ENCODE peak calls at places on chromosomes 3 and 15, in ten cellular contexts. One of them, this sample, is unnamed.

GRCh38 chr3:60742606-60743145 is 508.6 kb downstream of the FHIT start:
- DNase-seq in neural progenitor cell: peak; percentile 75
- DNase-seq in HAP-1: peak; percentile 84
- DNase-seq in heart right ventricle: no peak
- DNase-seq in adrenal gland: no peak
- DNase-seq in foreskin keratinocyte: no peak
- DNase-seq in heart left ventricle: no peak
- DNase-seq in Caco-2: peak; percentile 45
- DNase-seq in endothelial cell of umbilical vein: no peak
- DNase-seq in spleen: no peak
- DNase-seq in this sample: peak; percentile 56

GRCh38 chr3:123126051-123126450 is 59.2 kb downstream of the PDIA5 start:
- DNase-seq in neural progenitor cell: peak; percentile 18
- DNase-seq in spleen: peak; percentile 48
- DNase-seq in foreskin keratinocyte: no peak
- DNase-seq in adrenal gland: no peak
- DNase-seq in heart right ventricle: no peak
- DNase-seq in heart left ventricle: peak; percentile 56
- DNase-seq in HAP-1: no peak
- DNase-seq in endothelial cell of umbilical vein: no peak
- DNase-seq in Caco-2: no peak
- DNase-seq in this sample: no peak

GRCh38 chr3:188900421-188900941 is 271.3 kb upstream of the TPRG1 start:
- DNase-seq in foreskin keratinocyte: peak; percentile 94
- DNase-seq in Caco-2: no peak
- DNase-seq in HAP-1: no peak
- DNase-seq in adrenal gland: no peak
- DNase-seq in endothelial cell of umbilical vein: peak; percentile 94
- DNase-seq in heart left ventricle: no peak
- DNase-seq in spleen: no peak
- DNase-seq in heart right ventricle: no peak
- DNase-seq in neural progenitor cell: no peak
- DNase-seq in this sample: peak; percentile 73

GRCh38 chr3:150078983-150079739 is 108.5 kb upstream of the PFN2 start:
- DNase-seq in neural progenitor cell: no peak
- DNase-seq in heart left ventricle: no peak
- DNase-seq in endothelial cell of umbilical vein: no peak
- DNase-seq in heart right ventricle: no peak
- DNase-seq in spleen: no peak
- DNase-seq in HAP-1: no peak
- DNase-seq in adrenal gland: no peak
- DNase-seq in Caco-2: no peak
- DNase-seq in foreskin keratinocyte: peak; percentile 72
- DNase-seq in this sample: no peak

GRCh38 chr3:165466856-165467255 is 270.7 kb upstream of the SLITRK3 start:
- DNase-seq in endothelial cell of umbilical vein: no peak
- DNase-seq in neural progenitor cell: no peak
- DNase-seq in heart left ventricle: no peak
- DNase-seq in Caco-2: no peak
- DNase-seq in adrenal gland: no peak
- DNase-seq in foreskin keratinocyte: no peak
- DNase-seq in spleen: no peak
- DNase-seq in heart right ventricle: no peak
- DNase-seq in HAP-1: no peak
- DNase-seq in this sample: no peak

GRCh38 chr15:48336940-48337339 is 5.7 kb downstream of the DUT start:
- DNase-seq in spleen: no peak
- DNase-seq in heart left ventricle: no peak
- DNase-seq in adrenal gland: no peak
- DNase-seq in HAP-1: peak; percentile 11
- DNase-seq in Caco-2: no peak
- DNase-seq in foreskin keratinocyte: no peak
- DNase-seq in heart right ventricle: no peak
- DNase-seq in neural progenitor cell: peak; percentile 68
- DNase-seq in endothelial cell of umbilical vein: peak; percentile 10
- DNase-seq in this sample: no peak

GRCh38 chr15:41125950-41126642 is 10.0 kb upstream of the INO80 start:
- DNase-seq in heart right ventricle: no peak
- DNase-seq in neural progenitor cell: no peak
- DNase-seq in heart left ventricle: no peak
- DNase-seq in spleen: no peak
- DNase-seq in endothelial cell of umbilical vein: no peak
- DNase-seq in HAP-1: no peak
- DNase-seq in foreskin keratinocyte: peak; percentile 60
- DNase-seq in adrenal gland: no peak
- DNase-seq in Caco-2: no peak
- DNase-seq in this sample: peak; percentile 53

GRCh38 chr3:148319161-148319915 is 378.4 kb upstream of the AGTR1 start:
- DNase-seq in heart left ventricle: no peak
- DNase-seq in foreskin keratinocyte: peak; percentile 18
- DNase-seq in endothelial cell of umbilical vein: no peak
- DNase-seq in neural progenitor cell: no peak
- DNase-seq in HAP-1: no peak
- DNase-seq in spleen: no peak
- DNase-seq in Caco-2: no peak
- DNase-seq in adrenal gland: no peak
- DNase-seq in heart right ventricle: no peak
- DNase-seq in this sample: no peak

GRCh38 chr15:58549780-58550064 is 117.9 kb downstream of the LIPC start:
- DNase-seq in Caco-2: no peak
- DNase-seq in HAP-1: no peak
- DNase-seq in neural progenitor cell: no peak
- DNase-seq in endothelial cell of umbilical vein: no peak
- DNase-seq in adrenal gland: no peak
- DNase-seq in foreskin keratinocyte: no peak
- DNase-seq in heart left ventricle: no peak
- DNase-seq in heart right ventricle: no peak
- DNase-seq in spleen: no peak
- DNase-seq in this sample: no peak

GRCh38 chr3:58386966-58387365 is 46.7 kb downstream of the PDHB start:
- DNase-seq in spleen: no peak
- DNase-seq in foreskin keratinocyte: no peak
- DNase-seq in heart right ventricle: peak; percentile 46
- DNase-seq in neural progenitor cell: no peak
- DNase-seq in heart left ventricle: peak; percentile 65
- DNase-seq in endothelial cell of umbilical vein: peak; percentile 95
- DNase-seq in adrenal gland: peak; percentile 20
- DNase-seq in HAP-1: no peak
- DNase-seq in Caco-2: no peak
- DNase-seq in this sample: no peak

GRCh38 chr3:163543558-163544189 is 1534.6 kb downstream of the SI start:
- DNase-seq in Caco-2: no peak
- DNase-seq in endothelial cell of umbilical vein: no peak
- DNase-seq in spleen: no peak
- DNase-seq in adrenal gland: no peak
- DNase-seq in neural progenitor cell: no peak
- DNase-seq in foreskin keratinocyte: no peak
- DNase-seq in HAP-1: no peak
- DNase-seq in heart right ventricle: no peak
- DNase-seq in heart left ventricle: no peak
- DNase-seq in this sample: no peak

GRCh38 chr3:29454326-29454725 is 173.5 kb downstream of the RBMS3 start:
- DNase-seq in endothelial cell of umbilical vein: no peak
- DNase-seq in spleen: no peak
- DNase-seq in heart right ventricle: no peak
- DNase-seq in adrenal gland: no peak
- DNase-seq in foreskin keratinocyte: peak; percentile 80
- DNase-seq in HAP-1: no peak
- DNase-seq in Caco-2: no peak
- DNase-seq in neural progenitor cell: no peak
- DNase-seq in heart left ventricle: no peak
- DNase-seq in this sample: no peak

GRCh38 chr3:112089956-112090898 is 4.0 kb downstream of the C3orf52 start:
- DNase-seq in heart right ventricle: no peak
- DNase-seq in foreskin keratinocyte: no peak
- DNase-seq in heart left ventricle: no peak
- DNase-seq in neural progenitor cell: no peak
- DNase-seq in spleen: no peak
- DNase-seq in Caco-2: no peak
- DNase-seq in HAP-1: no peak
- DNase-seq in endothelial cell of umbilical vein: peak; percentile 32
- DNase-seq in adrenal gland: no peak
- DNase-seq in this sample: no peak

GRCh38 chr3:10956991-10957390 is 35.6 kb upstream of the SLC6A1 start:
- DNase-seq in neural progenitor cell: peak; percentile 15
- DNase-seq in adrenal gland: no peak
- DNase-seq in endothelial cell of umbilical vein: no peak
- DNase-seq in spleen: no peak
- DNase-seq in heart right ventricle: peak; percentile 39
- DNase-seq in heart left ventricle: no peak
- DNase-seq in foreskin keratinocyte: no peak
- DNase-seq in HAP-1: no peak
- DNase-seq in Caco-2: no peak
- DNase-seq in this sample: no peak

GRCh38 chr3:138940446-138940845 is 6.5 kb downstream of the FOXL2 start:
- DNase-seq in foreskin keratinocyte: no peak
- DNase-seq in endothelial cell of umbilical vein: no peak
- DNase-seq in heart left ventricle: no peak
- DNase-seq in neural progenitor cell: no peak
- DNase-seq in HAP-1: no peak
- DNase-seq in Caco-2: no peak
- DNase-seq in heart right ventricle: no peak
- DNase-seq in adrenal gland: no peak
- DNase-seq in spleen: no peak
- DNase-seq in this sample: no peak

GRCh38 chr3:138942861-138943623 is 3.9 kb downstream of the FOXL2 start:
- DNase-seq in spleen: no peak
- DNase-seq in neural progenitor cell: peak; percentile 67
- DNase-seq in adrenal gland: no peak
- DNase-seq in endothelial cell of umbilical vein: no peak
- DNase-seq in heart right ventricle: no peak
- DNase-seq in foreskin keratinocyte: no peak
- DNase-seq in Caco-2: no peak
- DNase-seq in heart left ventricle: no peak
- DNase-seq in HAP-1: no peak
- DNase-seq in this sample: no peak

GRCh38 chr3:138943724-138944131 is 3.2 kb downstream of the FOXL2 start:
- DNase-seq in neural progenitor cell: peak; percentile 59
- DNase-seq in heart left ventricle: no peak
- DNase-seq in heart right ventricle: no peak
- DNase-seq in foreskin keratinocyte: no peak
- DNase-seq in endothelial cell of umbilical vein: peak; percentile 37
- DNase-seq in HAP-1: no peak
- DNase-seq in adrenal gland: no peak
- DNase-seq in spleen: no peak
- DNase-seq in Caco-2: no peak
- DNase-seq in this sample: no peak

GRCh38 chr3:138941259-138941885 is 5.6 kb downstream of the FOXL2 start:
- DNase-seq in heart right ventricle: no peak
- DNase-seq in endothelial cell of umbilical vein: no peak
- DNase-seq in HAP-1: peak; percentile 69
- DNase-seq in foreskin keratinocyte: no peak
- DNase-seq in adrenal gland: no peak
- DNase-seq in Caco-2: peak; percentile 63
- DNase-seq in neural progenitor cell: peak; percentile 79
- DNase-seq in heart left ventricle: no peak
- DNase-seq in spleen: no peak
- DNase-seq in this sample: peak; percentile 40

GRCh38 chr3:138942271-138942670 is 4.7 kb downstream of the FOXL2 start:
- DNase-seq in Caco-2: no peak
- DNase-seq in heart left ventricle: no peak
- DNase-seq in neural progenitor cell: no peak
- DNase-seq in adrenal gland: no peak
- DNase-seq in foreskin keratinocyte: no peak
- DNase-seq in HAP-1: no peak
- DNase-seq in spleen: no peak
- DNase-seq in heart right ventricle: no peak
- DNase-seq in endothelial cell of umbilical vein: no peak
- DNase-seq in this sample: no peak
- H3K4me1 ChIP-seq in Caco-2: peaks cover 5% of the 10 kb centered on the region
- H3K4me1 ChIP-seq in heart left ventricle: peaks cover 20% of the 10 kb centered on the region
- H3K4me1 ChIP-seq in neural progenitor cell: peaks cover 54% of the 10 kb centered on the region
- H3K4me1 ChIP-seq in adrenal gland: peaks cover 45% of the 10 kb centered on the region
- H3K4me1 ChIP-seq in foreskin keratinocyte: no peaks in the 10 kb centered on the region
- H3K4me1 ChIP-seq in HAP-1: no peaks in the 10 kb centered on the region
- H3K4me1 ChIP-seq in spleen: peaks cover 59% of the 10 kb centered on the region
- H3K4me1 ChIP-seq in heart right ventricle: peaks cover 58% of the 10 kb centered on the region
- H3K4me1 ChIP-seq in endothelial cell of umbilical vein: peaks cover 10% of the 10 kb centered on the region
- H3K4me1 ChIP-seq in this sample: no peaks in the 10 kb centered on the region

DNA sequence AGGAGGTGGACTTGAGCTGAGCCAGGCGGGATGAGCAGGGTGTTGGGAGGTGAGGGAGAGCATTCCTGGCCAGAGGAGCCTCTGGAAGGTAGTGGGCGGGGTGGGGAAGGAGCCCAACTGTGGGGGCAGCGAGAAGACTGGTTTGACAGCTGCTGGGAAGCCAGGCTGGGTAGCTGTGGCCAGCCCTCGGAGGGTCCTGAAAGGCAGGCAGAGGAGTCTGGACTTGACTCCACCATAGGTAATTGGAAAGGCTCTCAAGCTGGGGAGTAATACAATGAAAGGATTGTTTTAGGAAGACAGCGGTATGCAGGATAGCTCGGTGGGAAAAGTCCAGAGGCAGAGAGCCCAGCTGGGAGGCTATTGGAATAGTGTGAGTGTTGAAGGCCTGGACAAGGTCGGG is 17.2 kb downstream of the EPHB3 start:
- DNase-seq in heart left ventricle: no peak
- DNase-seq in adrenal gland: no peak
- DNase-seq in endothelial cell of umbilical vein: no peak
- DNase-seq in spleen: no peak
- DNase-seq in HAP-1: no peak
- DNase-seq in Caco-2: no peak
- DNase-seq in foreskin keratinocyte: no peak
- DNase-seq in heart right ventricle: no peak
- DNase-seq in neural progenitor cell: no peak
- DNase-seq in this sample: no peak
- H3K4me1 ChIP-seq in heart left ventricle: no peaks in the 10 kb centered on the region
- H3K4me1 ChIP-seq in adrenal gland: peaks cover 4% of the 10 kb centered on the region
- H3K4me1 ChIP-seq in endothelial cell of umbilical vein: peaks cover 5% of the 10 kb centered on the region
- H3K4me1 ChIP-seq in spleen: peaks cover 17% of the 10 kb centered on the region
- H3K4me1 ChIP-seq in HAP-1: peaks cover 20% of the 10 kb centered on the region
- H3K4me1 ChIP-seq in Caco-2: peaks cover 31% of the 10 kb centered on the region
- H3K4me1 ChIP-seq in foreskin keratinocyte: peaks cover 5% of the 10 kb centered on the region
- H3K4me1 ChIP-seq in heart right ventricle: peaks cover 21% of the 10 kb centered on the region
- H3K4me1 ChIP-seq in neural progenitor cell: peaks cover 37% of the 10 kb centered on the region
- H3K4me1 ChIP-seq in this sample: no peaks in the 10 kb centered on the region

DNA sequence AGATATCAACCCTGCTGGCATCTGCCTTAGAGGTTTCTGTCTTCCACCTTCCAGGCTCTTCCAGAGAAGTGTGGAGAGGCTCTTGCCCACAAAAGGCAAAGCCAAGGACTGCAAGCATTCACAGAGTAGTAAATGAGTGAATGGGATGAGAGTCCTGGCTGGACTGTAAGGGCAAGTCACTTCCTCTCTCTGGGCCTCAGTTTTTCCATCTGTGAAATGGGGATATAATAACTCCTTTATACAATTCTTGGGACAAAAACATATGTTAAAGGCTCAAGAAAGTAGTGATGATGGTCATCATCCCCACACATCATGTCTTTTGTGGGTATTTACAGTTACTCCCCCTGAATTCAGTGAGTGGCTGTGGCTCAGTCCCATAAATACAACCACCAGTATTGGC is 10.7 kb upstream of the FGD5 start:
- DNase-seq in foreskin keratinocyte: no peak
- DNase-seq in spleen: no peak
- DNase-seq in HAP-1: no peak
- DNase-seq in neural progenitor cell: no peak
- DNase-seq in heart right ventricle: no peak
- DNase-seq in heart left ventricle: no peak
- DNase-seq in endothelial cell of umbilical vein: no peak
- DNase-seq in Caco-2: no peak
- DNase-seq in adrenal gland: no peak
- DNase-seq in this sample: no peak
- H3K4me1 ChIP-seq in foreskin keratinocyte: no peaks in the 10 kb centered on the region
- H3K4me1 ChIP-seq in spleen: peaks cover 12% of the 10 kb centered on the region
- H3K4me1 ChIP-seq in HAP-1: no peaks in the 10 kb centered on the region
- H3K4me1 ChIP-seq in neural progenitor cell: no peaks in the 10 kb centered on the region
- H3K4me1 ChIP-seq in heart right ventricle: peaks cover 65% of the 10 kb centered on the region
- H3K4me1 ChIP-seq in heart left ventricle: peaks cover 5% of the 10 kb centered on the region
- H3K4me1 ChIP-seq in endothelial cell of umbilical vein: peaks cover 58% of the 10 kb centered on the region
- H3K4me1 ChIP-seq in Caco-2: peaks cover 11% of the 10 kb centered on the region
- H3K4me1 ChIP-seq in adrenal gland: no peaks in the 10 kb centered on the region
- H3K4me1 ChIP-seq in this sample: no peaks in the 10 kb centered on the region

GRCh38 chr3:71064976-71065763 is 518.4 kb downstream of the FOXP1 start:
- DNase-seq in foreskin keratinocyte: no peak
- DNase-seq in neural progenitor cell: peak; percentile 86
- DNase-seq in heart left ventricle: peak; percentile 84
- DNase-seq in endothelial cell of umbilical vein: peak; percentile 67
- DNase-seq in spleen: peak; percentile 92
- DNase-seq in Caco-2: peak; percentile 63
- DNase-seq in adrenal gland: peak; percentile 61
- DNase-seq in heart right ventricle: peak; percentile 54
- DNase-seq in HAP-1: peak; percentile 69
- DNase-seq in this sample: no peak
- H3K4me1 ChIP-seq in foreskin keratinocyte: peaks cover 52% of the 10 kb centered on the region
- H3K4me1 ChIP-seq in neural progenitor cell: peaks cover 43% of the 10 kb centered on the region
- H3K4me1 ChIP-seq in heart left ventricle: peaks cover 25% of the 10 kb centered on the region
- H3K4me1 ChIP-seq in endothelial cell of umbilical vein: peaks cover 48% of the 10 kb centered on the region
- H3K4me1 ChIP-seq in spleen: peaks cover 66% of the 10 kb centered on the region
- H3K4me1 ChIP-seq in Caco-2: peaks cover 54% of the 10 kb centered on the region
- H3K4me1 ChIP-seq in adrenal gland: peaks cover 42% of the 10 kb centered on the region
- H3K4me1 ChIP-seq in heart right ventricle: peaks cover 59% of the 10 kb centered on the region
- H3K4me1 ChIP-seq in HAP-1: peaks cover 29% of the 10 kb centered on the region
- H3K4me1 ChIP-seq in this sample: peaks cover 3% of the 10 kb centered on the region

This sample was measured in PC-9.